ENCODE peak calls at places on chromosomes 1 and 21, in ten cellular contexts. D, N, C, M, F, Q, S, K, O and U are unnamed samples.

GRCh38 chr1:24635195-24635843 is 7.8 kb upstream of the SRRM1 start:
- DNase-seq in D (peak; percentile 72), O (no peak), S (peak; percentile 40), K (no peak), M (peak; percentile 58), C (peak; percentile 75), F (peak; percentile 72), N (no peak), Q (no peak), U (no peak)

GRCh38 chr1:84969489-84970250 is 27.2 kb downstream of the MCOLN2 start:
- DNase-seq in C (no peak), Q (no peak), D (no peak), M (no peak), K (no peak), S (no peak), N (no peak), F (no peak), O (no peak), U (no peak)

GRCh38 chr1:221309711-221310110 is 430.5 kb downstream of the HLX start:
- DNase-seq in O (no peak), S (no peak), K (no peak), C (no peak), Q (no peak), N (no peak), M (no peak), D (no peak), F (no peak), U (no peak)

GRCh38 chr1:3072178-3072947 is 3.4 kb downstream of the PRDM16 start:
- DNase-seq in N (no peak), O (no peak), C (peak; percentile 52), D (no peak), S (peak; percentile 86), M (no peak), K (peak; percentile 1), F (no peak), Q (no peak), U (no peak)

GRCh38 chr1:14895727-14896126 is 257.8 kb upstream of the TMEM51 start:
- DNase-seq in F (no peak), C (no peak), D (no peak), O (no peak), K (no peak), S (no peak), M (no peak), N (no peak), Q (no peak), U (no peak)

GRCh38 chr1:160681067-160681890 is 30.3 kb downstream of the CD48 start:
- DNase-seq in Q (peak; percentile 78), K (peak; percentile 56), D (peak; percentile 75), O (no peak), N (peak; percentile 59), M (peak; percentile 13), C (peak; percentile 93), S (peak; percentile 28), F (peak; percentile 62), U (peak; percentile 67)

GRCh38 chr1:160453443-160453842 is 53.1 kb downstream of the VANGL2 start:
- DNase-seq in K (no peak), N (no peak), D (no peak), F (no peak), Q (no peak), C (no peak), O (no peak), S (no peak), M (no peak), U (no peak)

GRCh38 chr1:2050482-2050792 is 226 bp downstream of the PRKCZ start:
- DNase-seq in S (no peak), C (no peak), O (no peak), M (no peak), D (no peak), Q (peak; percentile 54), F (no peak), N (no peak), K (no peak), U (no peak)

GRCh38 chr21:39033878-39034589 is 149.2 kb downstream of the PSMG1 start:
- DNase-seq in N (peak; percentile 33), C (no peak), M (peak; percentile 37), F (peak; percentile 98), K (no peak), S (peak; percentile 26), D (no peak), O (no peak), Q (no peak), U (peak; percentile 31)

GRCh38 chr1:182119631-182120030 is 58.1 kb upstream of the ZNF648 start:
- DNase-seq in F (no peak), S (no peak), M (no peak), N (no peak), K (no peak), C (no peak), O (no peak), D (no peak), Q (no peak), U (no peak)

GRCh38 chr1:56200446-56200845 is 378.9 kb downstream of the PLPP3 start:
- DNase-seq in O (no peak), D (no peak), Q (peak; percentile 7), S (no peak), K (peak; percentile 24), C (no peak), M (no peak), N (no peak), F (no peak), U (no peak)

GRCh38 chr21:32888971-32889370 is 117.4 kb upstream of the PAXBP1 start:
- DNase-seq in C (no peak), K (no peak), S (no peak), N (no peak), M (no peak), F (no peak), O (no peak), D (no peak), Q (no peak), U (no peak)

GRCh38 chr1:237387144-237387505 is 345.1 kb downstream of the RYR2 start:
- DNase-seq in F (no peak), O (no peak), D (no peak), C (no peak), S (no peak), K (no peak), N (no peak), Q (no peak), M (no peak), U (no peak)

GRCh38 chr1:237386362-237387143 is 344.6 kb downstream of the RYR2 start:
- DNase-seq in Q (no peak), D (peak; percentile 37), K (no peak), N (no peak), F (peak; percentile 17), S (no peak), C (peak; percentile 46), O (no peak), M (no peak), U (no peak)

DNA sequence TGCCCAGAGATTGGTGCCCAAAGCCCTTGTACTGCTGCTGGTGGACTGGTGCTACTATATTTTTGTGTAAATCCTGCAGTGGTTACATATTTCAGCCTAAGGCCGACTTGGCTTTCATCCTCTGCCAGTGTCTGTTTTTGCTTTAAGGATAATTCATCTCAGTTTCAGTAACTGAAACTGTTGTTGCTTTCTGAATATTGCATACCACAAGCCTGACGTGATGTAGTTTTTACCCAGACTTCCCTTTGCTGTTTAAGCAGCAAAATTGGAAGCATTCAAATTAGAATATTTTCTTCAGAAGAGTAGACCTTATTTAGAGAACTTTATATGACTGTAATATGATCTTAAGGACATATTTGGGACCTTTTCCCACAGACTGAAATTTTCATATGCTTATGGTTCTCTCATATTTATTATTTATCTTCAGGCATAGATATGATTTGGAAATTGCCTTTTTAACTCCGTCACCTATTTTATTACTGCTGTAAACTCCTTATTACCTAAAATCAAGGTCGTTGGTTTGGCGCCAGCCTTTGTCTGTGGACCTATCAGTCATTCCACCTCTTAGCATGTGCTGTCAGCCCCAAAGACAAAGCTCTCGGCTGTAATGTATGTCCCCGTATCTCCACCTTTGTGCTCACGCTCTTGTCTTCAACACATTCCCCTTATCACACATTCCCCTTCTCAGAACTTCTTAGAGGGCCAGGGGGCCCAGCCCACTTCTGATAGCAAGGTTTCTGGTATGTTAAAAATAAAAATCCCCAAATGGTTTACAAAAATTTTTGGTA is 342.0 kb downstream of the RYR2 start:
- DNase-seq in N (peak; percentile 19), F (no peak), O (no peak), C (no peak), Q (no peak), D (no peak), S (no peak), K (no peak), M (peak; percentile 38), U (no peak)
- H3K4me3 ChIP-seq in N (no peak overlapping the region), F (no peak overlapping the region), O (no peak overlapping the region), C (no peak overlapping the region), Q (no peak overlapping the region), D (no peak overlapping the region), S (no peak overlapping the region), K (no peak overlapping the region), M (no peak overlapping the region), U (no peak overlapping the region)

DNA sequence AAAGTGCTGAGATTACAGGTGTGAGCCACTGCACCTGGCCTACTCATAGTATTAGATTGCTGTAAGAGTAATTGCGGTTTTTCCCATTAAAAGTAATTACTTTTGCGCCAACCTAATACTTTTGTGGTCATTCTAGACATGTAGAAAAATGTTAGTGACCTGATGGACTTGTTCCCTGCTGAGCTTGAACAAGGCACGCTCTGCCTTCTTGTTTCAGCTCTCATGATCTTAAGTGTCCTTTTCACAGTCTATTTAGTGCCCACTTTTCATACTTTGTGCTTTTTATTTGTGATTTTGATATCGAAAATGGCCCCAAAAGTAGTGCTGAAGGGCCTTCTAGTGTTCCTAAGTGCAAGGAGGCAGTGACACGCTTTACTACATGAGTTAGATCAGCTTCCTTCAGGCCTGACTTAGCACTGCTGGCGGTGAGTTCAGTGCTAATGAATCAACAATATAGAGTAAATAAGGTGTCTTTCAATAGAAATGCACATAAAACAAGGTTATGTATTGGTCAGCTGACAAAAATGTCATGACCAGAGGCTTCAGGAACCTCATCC is 5.6 kb upstream of the RD3 start:
- DNase-seq in C (no peak), K (no peak), M (no peak), N (no peak), Q (no peak), S (no peak), O (no peak), F (no peak), D (no peak), U (no peak)
- H3K27ac ChIP-seq in C (no peak overlapping the region), K (no peak overlapping the region), M (no peak overlapping the region), N (no peak overlapping the region), Q (no peak overlapping the region), S (no peak overlapping the region), O (no peak overlapping the region), F (no peak overlapping the region), D (no peak overlapping the region), U (no peak overlapping the region)

GRCh38 chr1:8463144-8463927 is 145.4 kb downstream of the SLC45A1 start:
- DNase-seq in K (no peak), O (no peak), S (peak; percentile 47), N (no peak), F (peak; percentile 60), C (no peak), Q (no peak), D (no peak), M (peak; percentile 74), U (no peak)
- H3K4me3 ChIP-seq in K (peak overlapping the region; percentile 6), O (peak overlapping the region; percentile 27), S (no peak overlapping the region), N (no peak overlapping the region), F (no peak overlapping the region), C (no peak overlapping the region), Q (no peak overlapping the region), D (no peak overlapping the region), M (peak overlapping the region; percentile 17), U (peak overlapping the region; percentile 25)

DNA sequence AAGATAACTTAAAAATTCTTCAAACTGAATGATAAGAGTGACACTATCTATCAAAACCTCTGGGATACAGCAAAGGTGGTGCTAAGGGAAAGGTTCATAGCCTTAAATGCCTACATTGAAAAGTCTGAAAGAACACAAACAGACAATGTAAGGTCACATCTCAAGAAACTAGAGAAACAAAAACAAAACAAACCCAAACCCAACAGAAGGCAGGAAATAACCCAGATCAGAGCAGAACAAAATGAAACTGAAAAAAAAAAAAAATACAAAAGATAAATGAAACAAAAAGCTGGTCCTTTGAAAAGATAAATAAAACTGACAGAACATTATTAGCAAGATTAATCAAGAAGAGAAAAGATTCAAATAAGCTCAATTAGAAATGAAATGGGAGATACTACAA is 6.8 kb downstream of the ODF2L start:
- DNase-seq in S (no peak), M (no peak), D (no peak), Q (no peak), F (no peak), O (no peak), N (no peak), C (no peak), K (no peak), U (no peak)
- H3K27ac ChIP-seq in S (no peak overlapping the region), M (no peak overlapping the region), D (no peak overlapping the region), Q (no peak overlapping the region), F (no peak overlapping the region), O (no peak overlapping the region), N (no peak overlapping the region), C (no peak overlapping the region), K (no peak overlapping the region), U (no peak overlapping the region)